ENCODE peak calls at places on chromosome 5, in ten cellular contexts. W, A, S, U, I, Z, H, E, X and V are unnamed samples.
A peak's percentile ranks its signal among the peaks of the same experiment; 100 is the strongest.

GRCh38 chr5:22787398-22787797 is 65.7 kb downstream of the CDH12 start:
- DNase-seq in S (no peak), Z (no peak), H (no peak), E (no peak), W (no peak), X (no peak), I (no peak), U (no peak), A (no peak), V (no peak)

GRCh38 chr5:134103397-134103796 is 11.1 kb upstream of the TCF7 start:
- DNase-seq in I (no peak), Z (no peak), U (no peak), H (no peak), S (no peak), A (no peak), W (no peak), E (no peak), X (no peak), V (no peak)

GRCh38 chr5:76016258-76016657 is 66.9 kb upstream of the SV2C start:
- DNase-seq in Z (no peak), H (no peak), S (no peak), W (no peak), X (no peak), E (no peak), A (no peak), U (no peak), I (peak; percentile 4), V (no peak)

GRCh38 chr5:61329729-61330128 is 2.3 kb upstream of the ZSWIM6 start:
- DNase-seq in A (peak; percentile 17), S (no peak), I (no peak), H (peak; percentile 67), X (no peak), U (no peak), Z (no peak), E (no peak), W (no peak), V (no peak)

GRCh38 chr5:6550628-6551027 is 82.2 kb downstream of the NSUN2 start:
- DNase-seq in Z (no peak), H (no peak), X (no peak), I (no peak), U (no peak), W (no peak), A (no peak), S (no peak), E (no peak), V (peak; percentile 25)

GRCh38 chr5:93899026-93899600 is 157.7 kb upstream of the POU5F2 start:
- DNase-seq in W (no peak), U (peak; percentile 8), S (no peak), X (no peak), H (no peak), I (peak; percentile 21), Z (no peak), E (no peak), A (no peak), V (no peak)

GRCh38 chr5:138884094-138884493 is 9.0 kb upstream of the LRRTM2 start:
- DNase-seq in H (no peak), A (no peak), I (peak; percentile 53), E (no peak), X (no peak), W (no peak), S (no peak), U (no peak), Z (no peak), V (no peak)

GRCh38 chr5:160787247-160787646 is 64.8 kb downstream of the ATP10B start:
- DNase-seq in S (no peak), A (peak; percentile 9), H (no peak), I (peak; percentile 69), E (no peak), W (no peak), X (no peak), Z (no peak), U (no peak), V (no peak)

GRCh38 chr5:80034962-80035821 is at the start of gene THBS4:
- DNase-seq in E (peak; percentile 24), S (peak; percentile 46), H (no peak), A (no peak), U (no peak), W (no peak), Z (peak; percentile 33), I (peak; percentile 10), X (no peak), V (no peak)

GRCh38 chr5:7754490-7754889 is 96.4 kb downstream of the CFAP90 start:
- DNase-seq in Z (no peak), I (no peak), W (no peak), U (no peak), A (no peak), E (no peak), X (no peak), S (no peak), H (no peak), V (no peak)

GRCh38 chr5:39542511-39542910 is 117.7 kb upstream of the DAB2 start:
- DNase-seq in I (no peak), U (peak; percentile 19), Z (no peak), X (no peak), E (no peak), A (no peak), H (no peak), W (no peak), S (no peak), V (no peak)
- H3K4me3 ChIP-seq in I (no peak overlapping the region), U (no peak overlapping the region), Z (no peak overlapping the region), X (no peak overlapping the region), E (no peak overlapping the region), A (no peak overlapping the region), H (no peak overlapping the region), W (no peak overlapping the region), S (no peak overlapping the region), V (no peak overlapping the region)

DNA sequence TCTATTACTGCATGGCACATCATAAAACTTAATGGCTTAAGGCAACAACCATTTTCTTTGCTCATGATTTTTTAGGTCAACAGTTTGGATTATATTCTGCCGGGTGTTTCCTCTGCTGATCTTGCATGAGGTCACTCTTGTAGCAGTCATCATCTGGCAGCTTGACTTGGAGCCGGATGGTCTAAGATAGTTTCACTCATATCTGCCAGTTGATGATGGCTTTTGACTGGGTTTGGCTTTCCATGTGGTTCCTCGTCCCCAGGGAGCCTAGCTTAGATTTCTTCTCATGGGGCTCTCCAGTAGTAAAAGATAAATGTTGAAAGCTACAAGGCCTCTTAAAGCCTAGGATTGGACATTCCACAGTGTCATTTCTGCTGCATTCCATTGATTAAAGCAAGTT is 27.4 kb downstream of the LNPEP start:
- DNase-seq in H (peak; percentile 82), Z (peak; percentile 25), I (no peak), E (no peak), U (peak; percentile 64), W (no peak), A (no peak), S (peak; percentile 51), X (no peak), V (no peak)
- H3K4me3 ChIP-seq in H (no peak overlapping the region), Z (no peak overlapping the region), I (no peak overlapping the region), E (no peak overlapping the region), U (no peak overlapping the region), W (no peak overlapping the region), A (no peak overlapping the region), S (no peak overlapping the region), X (no peak overlapping the region), V (no peak overlapping the region)

DNA sequence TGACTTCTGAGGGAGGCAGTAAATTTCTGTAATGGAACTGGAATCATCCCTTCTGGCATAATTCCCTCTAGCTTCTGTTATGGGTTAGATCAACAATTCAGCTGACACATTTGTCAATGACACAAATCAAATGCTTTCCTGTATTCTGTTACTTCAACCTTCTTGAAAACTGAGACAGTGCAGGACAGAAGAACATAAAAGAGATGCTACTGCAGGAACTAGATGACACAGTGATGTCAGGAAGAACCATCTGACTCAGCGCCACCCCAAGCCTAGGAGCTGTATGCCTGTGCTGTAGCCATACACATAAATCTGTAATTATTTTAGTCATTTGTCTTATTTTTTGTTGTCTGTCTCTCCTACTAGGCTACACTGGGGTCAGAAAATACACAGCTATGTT is 18.2 kb upstream of the CEP120 start:
- DNase-seq in I (no peak), U (no peak), H (no peak), S (no peak), X (no peak), Z (no peak), W (no peak), E (no peak), A (no peak), V (no peak)
- H3K4me3 ChIP-seq in I (no peak overlapping the region), U (no peak overlapping the region), H (no peak overlapping the region), S (no peak overlapping the region), X (no peak overlapping the region), Z (no peak overlapping the region), W (no peak overlapping the region), E (no peak overlapping the region), A (no peak overlapping the region), V (no peak overlapping the region)

DNA sequence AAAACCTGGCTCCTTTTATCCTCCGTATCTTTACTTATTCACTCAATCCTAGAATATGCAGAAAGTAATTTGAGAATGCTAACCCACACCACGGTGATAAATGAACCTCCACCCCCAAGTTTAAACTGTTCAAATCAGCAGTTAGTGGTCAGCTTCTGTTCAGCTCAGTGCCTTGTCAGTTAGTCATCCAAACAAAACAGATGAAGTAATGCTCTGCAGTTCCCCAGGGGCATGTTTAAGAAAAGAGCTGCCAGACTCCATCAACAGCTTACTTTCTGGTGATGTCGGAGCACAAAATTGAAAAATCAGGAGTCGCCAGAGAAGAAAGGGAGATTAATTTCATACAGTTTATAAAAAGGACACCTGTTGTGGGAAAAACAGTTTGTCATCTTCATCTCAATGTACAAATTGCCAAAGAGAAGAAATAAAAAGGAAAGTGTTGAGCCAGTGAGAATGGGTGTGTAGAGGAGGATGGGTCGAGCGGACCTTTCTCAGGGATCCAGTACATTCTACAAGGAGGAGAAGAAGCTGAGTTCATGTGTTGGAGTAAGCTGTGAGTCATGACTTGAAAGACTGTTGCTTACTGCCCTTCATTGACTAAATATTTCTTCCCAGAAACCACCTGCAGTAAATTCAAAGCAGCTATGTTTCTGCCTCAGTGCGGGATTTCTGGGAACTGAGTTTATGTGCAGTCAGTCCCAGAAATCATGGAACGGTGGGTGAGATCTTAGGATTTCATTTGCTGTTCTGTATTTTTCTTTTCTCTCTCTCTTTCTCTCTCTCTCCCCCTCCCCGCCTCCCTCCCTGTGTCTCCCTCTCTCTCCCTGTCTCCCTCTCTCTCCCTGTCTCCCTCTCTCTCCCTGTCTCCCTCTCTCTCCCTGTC is 13.7 kb downstream of the TRIO start:
- DNase-seq in S (no peak), E (no peak), X (no peak), H (peak; percentile 99), A (peak; percentile 34), U (peak; percentile 95), I (peak; percentile 79), W (no peak), Z (no peak), V (no peak)
- H3K4me3 ChIP-seq in S (peak overlapping the region; percentile 47), E (no peak overlapping the region), X (no peak overlapping the region), H (peak overlapping the region; percentile 38), A (no peak overlapping the region), U (no peak overlapping the region), I (no peak overlapping the region), W (no peak overlapping the region), Z (no peak overlapping the region), V (no peak overlapping the region)

GRCh38 chr5:72292411-72292810 is 27.6 kb downstream of the MRPS27 start:
- DNase-seq in I (no peak), W (no peak), H (no peak), A (no peak), S (no peak), X (no peak), U (no peak), Z (no peak), E (no peak), V (no peak)
- H3K4me3 ChIP-seq in I (no peak overlapping the region), W (no peak overlapping the region), H (no peak overlapping the region), A (no peak overlapping the region), S (no peak overlapping the region), X (no peak overlapping the region), U (no peak overlapping the region), Z (no peak overlapping the region), E (no peak overlapping the region), V (no peak overlapping the region)